ENCODE peak calls at places on chromosomes 7 and 10, in nine cellular contexts. One of them, this sample, is unnamed.

GRCh38 chr10:6729071-6729773 is 149.1 kb upstream of the PRKCQ start:
- DNase-seq in NCI-H2029 treated with DMSO at 0.1 percent for 48 hours: no peak
- DNase-seq in A549: peak; percentile 62
- DNase-seq in stimulated activated naive CD8-positive, alpha-beta T cell treated with anti-CD3 and anti-CD28 coated beads, Interleukin-15, amount 100 ng/mL, for 72 hours: no peak
- DNase-seq in activated naive CD8-positive, alpha-beta T cell treated with anti-CD3 and anti-CD28 coated beads, Interleukin-2, amount 50 U/mL, for 16 hours: no peak
- DNase-seq in kidney: no peak
- DNase-seq in pulmonary artery endothelial cell: no peak
- DNase-seq in NCI-H1436: no peak
- DNase-seq in skeletal muscle cell: no peak
- DNase-seq in this sample: peak; percentile 19

GRCh38 chr10:29078919-29079318 is 210.0 kb upstream of the LYZL1 start:
- DNase-seq in NCI-H2029 treated with DMSO at 0.1 percent for 48 hours: no peak
- DNase-seq in A549: no peak
- DNase-seq in stimulated activated naive CD8-positive, alpha-beta T cell treated with anti-CD3 and anti-CD28 coated beads, Interleukin-15, amount 100 ng/mL, for 72 hours: no peak
- DNase-seq in activated naive CD8-positive, alpha-beta T cell treated with anti-CD3 and anti-CD28 coated beads, Interleukin-2, amount 50 U/mL, for 16 hours: no peak
- DNase-seq in kidney: no peak
- DNase-seq in pulmonary artery endothelial cell: no peak
- DNase-seq in NCI-H1436: peak; percentile 22
- DNase-seq in skeletal muscle cell: no peak
- DNase-seq in this sample: no peak

GRCh38 chr10:33460461-33461294 is 126.2 kb upstream of the NRP1 start:
- DNase-seq in NCI-H2029 treated with DMSO at 0.1 percent for 48 hours: no peak
- DNase-seq in A549: no peak
- DNase-seq in stimulated activated naive CD8-positive, alpha-beta T cell treated with anti-CD3 and anti-CD28 coated beads, Interleukin-15, amount 100 ng/mL, for 72 hours: no peak
- DNase-seq in activated naive CD8-positive, alpha-beta T cell treated with anti-CD3 and anti-CD28 coated beads, Interleukin-2, amount 50 U/mL, for 16 hours: no peak
- DNase-seq in kidney: no peak
- DNase-seq in pulmonary artery endothelial cell: no peak
- DNase-seq in NCI-H1436: no peak
- DNase-seq in skeletal muscle cell: peak; percentile 50
- DNase-seq in this sample: peak; percentile 58

GRCh38 chr10:122112625-122113160 is 123.7 kb downstream of the TACC2 start:
- DNase-seq in NCI-H2029 treated with DMSO at 0.1 percent for 48 hours: no peak
- DNase-seq in A549: peak; percentile 96
- DNase-seq in stimulated activated naive CD8-positive, alpha-beta T cell treated with anti-CD3 and anti-CD28 coated beads, Interleukin-15, amount 100 ng/mL, for 72 hours: no peak
- DNase-seq in activated naive CD8-positive, alpha-beta T cell treated with anti-CD3 and anti-CD28 coated beads, Interleukin-2, amount 50 U/mL, for 16 hours: no peak
- DNase-seq in kidney: peak; percentile 94
- DNase-seq in pulmonary artery endothelial cell: peak; percentile 91
- DNase-seq in NCI-H1436: no peak
- DNase-seq in skeletal muscle cell: peak; percentile 87
- DNase-seq in this sample: peak; percentile 95

GRCh38 chr7:88309845-88310244 is 3.2 kb upstream of the STEAP4 start:
- DNase-seq in NCI-H2029 treated with DMSO at 0.1 percent for 48 hours: no peak
- DNase-seq in A549: no peak
- DNase-seq in stimulated activated naive CD8-positive, alpha-beta T cell treated with anti-CD3 and anti-CD28 coated beads, Interleukin-15, amount 100 ng/mL, for 72 hours: no peak
- DNase-seq in activated naive CD8-positive, alpha-beta T cell treated with anti-CD3 and anti-CD28 coated beads, Interleukin-2, amount 50 U/mL, for 16 hours: no peak
- DNase-seq in kidney: no peak
- DNase-seq in pulmonary artery endothelial cell: no peak
- DNase-seq in NCI-H1436: no peak
- DNase-seq in skeletal muscle cell: no peak
- DNase-seq in this sample: peak; percentile 31

GRCh38 chr10:47404446-47404845 is 20.4 kb upstream of the ZNF488 start:
- DNase-seq in NCI-H2029 treated with DMSO at 0.1 percent for 48 hours: no peak
- DNase-seq in A549: no peak
- DNase-seq in stimulated activated naive CD8-positive, alpha-beta T cell treated with anti-CD3 and anti-CD28 coated beads, Interleukin-15, amount 100 ng/mL, for 72 hours: no peak
- DNase-seq in activated naive CD8-positive, alpha-beta T cell treated with anti-CD3 and anti-CD28 coated beads, Interleukin-2, amount 50 U/mL, for 16 hours: no peak
- DNase-seq in kidney: peak; percentile 62
- DNase-seq in pulmonary artery endothelial cell: no peak
- DNase-seq in NCI-H1436: no peak
- DNase-seq in skeletal muscle cell: no peak
- DNase-seq in this sample: no peak

GRCh38 chr7:142835487-142835886 is 19.4 kb upstream of the EPHB6 start:
- DNase-seq in NCI-H2029 treated with DMSO at 0.1 percent for 48 hours: no peak
- DNase-seq in A549: no peak
- DNase-seq in stimulated activated naive CD8-positive, alpha-beta T cell treated with anti-CD3 and anti-CD28 coated beads, Interleukin-15, amount 100 ng/mL, for 72 hours: no peak
- DNase-seq in activated naive CD8-positive, alpha-beta T cell treated with anti-CD3 and anti-CD28 coated beads, Interleukin-2, amount 50 U/mL, for 16 hours: no peak
- DNase-seq in kidney: no peak
- DNase-seq in pulmonary artery endothelial cell: no peak
- DNase-seq in NCI-H1436: no peak
- DNase-seq in skeletal muscle cell: no peak
- DNase-seq in this sample: no peak

GRCh38 chr10:48496831-48497792 is 107.8 kb downstream of the ARHGAP22 start:
- DNase-seq in NCI-H2029 treated with DMSO at 0.1 percent for 48 hours: no peak
- DNase-seq in A549: no peak
- DNase-seq in stimulated activated naive CD8-positive, alpha-beta T cell treated with anti-CD3 and anti-CD28 coated beads, Interleukin-15, amount 100 ng/mL, for 72 hours: no peak
- DNase-seq in activated naive CD8-positive, alpha-beta T cell treated with anti-CD3 and anti-CD28 coated beads, Interleukin-2, amount 50 U/mL, for 16 hours: no peak
- DNase-seq in kidney: no peak
- DNase-seq in pulmonary artery endothelial cell: peak; percentile 29
- DNase-seq in NCI-H1436: no peak
- DNase-seq in skeletal muscle cell: peak; percentile 45
- DNase-seq in this sample: peak; percentile 77

GRCh38 chr7:93890041-93890463 is 501 bp downstream of the TFPI2 start:
- DNase-seq in NCI-H2029 treated with DMSO at 0.1 percent for 48 hours: no peak
- DNase-seq in A549: peak; percentile 79
- DNase-seq in stimulated activated naive CD8-positive, alpha-beta T cell treated with anti-CD3 and anti-CD28 coated beads, Interleukin-15, amount 100 ng/mL, for 72 hours: no peak
- DNase-seq in activated naive CD8-positive, alpha-beta T cell treated with anti-CD3 and anti-CD28 coated beads, Interleukin-2, amount 50 U/mL, for 16 hours: no peak
- DNase-seq in kidney: peak; percentile 75
- DNase-seq in pulmonary artery endothelial cell: no peak
- DNase-seq in NCI-H1436: no peak
- DNase-seq in skeletal muscle cell: peak; percentile 24
- DNase-seq in this sample: peak; percentile 57

GRCh38 chr10:110323503-110323902 is 18.8 kb upstream of the SMNDC1 start:
- DNase-seq in NCI-H2029 treated with DMSO at 0.1 percent for 48 hours: no peak
- DNase-seq in A549: peak; percentile 66
- DNase-seq in stimulated activated naive CD8-positive, alpha-beta T cell treated with anti-CD3 and anti-CD28 coated beads, Interleukin-15, amount 100 ng/mL, for 72 hours: no peak
- DNase-seq in activated naive CD8-positive, alpha-beta T cell treated with anti-CD3 and anti-CD28 coated beads, Interleukin-2, amount 50 U/mL, for 16 hours: no peak
- DNase-seq in kidney: no peak
- DNase-seq in pulmonary artery endothelial cell: no peak
- DNase-seq in NCI-H1436: no peak
- DNase-seq in skeletal muscle cell: peak; percentile 90
- DNase-seq in this sample: peak; percentile 96

GRCh38 chr7:140684066-140684950 is 11.6 kb downstream of the ADCK2 start:
- DNase-seq in NCI-H2029 treated with DMSO at 0.1 percent for 48 hours: no peak
- DNase-seq in A549: no peak
- DNase-seq in stimulated activated naive CD8-positive, alpha-beta T cell treated with anti-CD3 and anti-CD28 coated beads, Interleukin-15, amount 100 ng/mL, for 72 hours: no peak
- DNase-seq in activated naive CD8-positive, alpha-beta T cell treated with anti-CD3 and anti-CD28 coated beads, Interleukin-2, amount 50 U/mL, for 16 hours: no peak
- DNase-seq in kidney: peak; percentile 71
- DNase-seq in pulmonary artery endothelial cell: no peak
- DNase-seq in NCI-H1436: no peak
- DNase-seq in skeletal muscle cell: no peak
- DNase-seq in this sample: no peak

GRCh38 chr7:73832806-73833205 is 2.0 kb downstream of the CLDN4 start:
- DNase-seq in NCI-H2029 treated with DMSO at 0.1 percent for 48 hours: no peak
- DNase-seq in A549: no peak
- DNase-seq in stimulated activated naive CD8-positive, alpha-beta T cell treated with anti-CD3 and anti-CD28 coated beads, Interleukin-15, amount 100 ng/mL, for 72 hours: no peak
- DNase-seq in activated naive CD8-positive, alpha-beta T cell treated with anti-CD3 and anti-CD28 coated beads, Interleukin-2, amount 50 U/mL, for 16 hours: no peak
- DNase-seq in kidney: no peak
- DNase-seq in pulmonary artery endothelial cell: no peak
- DNase-seq in NCI-H1436: no peak
- DNase-seq in skeletal muscle cell: no peak
- DNase-seq in this sample: no peak

GRCh38 chr7:115679976-115680375 is 350.6 kb downstream of the TFEC start:
- DNase-seq in NCI-H2029 treated with DMSO at 0.1 percent for 48 hours: no peak
- DNase-seq in A549: peak; percentile 59
- DNase-seq in stimulated activated naive CD8-positive, alpha-beta T cell treated with anti-CD3 and anti-CD28 coated beads, Interleukin-15, amount 100 ng/mL, for 72 hours: no peak
- DNase-seq in activated naive CD8-positive, alpha-beta T cell treated with anti-CD3 and anti-CD28 coated beads, Interleukin-2, amount 50 U/mL, for 16 hours: no peak
- DNase-seq in kidney: no peak
- DNase-seq in pulmonary artery endothelial cell: no peak
- DNase-seq in NCI-H1436: no peak
- DNase-seq in skeletal muscle cell: no peak
- DNase-seq in this sample: peak; percentile 60

GRCh38 chr7:14604606-14605005 is 297.9 kb downstream of the DGKB start:
- DNase-seq in NCI-H2029 treated with DMSO at 0.1 percent for 48 hours: no peak
- DNase-seq in A549: no peak
- DNase-seq in stimulated activated naive CD8-positive, alpha-beta T cell treated with anti-CD3 and anti-CD28 coated beads, Interleukin-15, amount 100 ng/mL, for 72 hours: no peak
- DNase-seq in activated naive CD8-positive, alpha-beta T cell treated with anti-CD3 and anti-CD28 coated beads, Interleukin-2, amount 50 U/mL, for 16 hours: no peak
- DNase-seq in kidney: no peak
- DNase-seq in pulmonary artery endothelial cell: no peak
- DNase-seq in NCI-H1436: no peak
- DNase-seq in skeletal muscle cell: no peak
- DNase-seq in this sample: peak; percentile 14

GRCh38 chr7:99128076-99128950 is 15.6 kb downstream of the SMURF1 start:
- DNase-seq in NCI-H2029 treated with DMSO at 0.1 percent for 48 hours: peak; percentile 80
- DNase-seq in A549: no peak
- DNase-seq in stimulated activated naive CD8-positive, alpha-beta T cell treated with anti-CD3 and anti-CD28 coated beads, Interleukin-15, amount 100 ng/mL, for 72 hours: no peak
- DNase-seq in activated naive CD8-positive, alpha-beta T cell treated with anti-CD3 and anti-CD28 coated beads, Interleukin-2, amount 50 U/mL, for 16 hours: no peak
- DNase-seq in kidney: no peak
- DNase-seq in pulmonary artery endothelial cell: no peak
- DNase-seq in NCI-H1436: no peak
- DNase-seq in skeletal muscle cell: no peak
- DNase-seq in this sample: no peak

GRCh38 chr7:19333706-19334105 is 188.5 kb upstream of the FERD3L start:
- DNase-seq in NCI-H2029 treated with DMSO at 0.1 percent for 48 hours: no peak
- DNase-seq in A549: no peak
- DNase-seq in stimulated activated naive CD8-positive, alpha-beta T cell treated with anti-CD3 and anti-CD28 coated beads, Interleukin-15, amount 100 ng/mL, for 72 hours: no peak
- DNase-seq in activated naive CD8-positive, alpha-beta T cell treated with anti-CD3 and anti-CD28 coated beads, Interleukin-2, amount 50 U/mL, for 16 hours: no peak
- DNase-seq in kidney: no peak
- DNase-seq in pulmonary artery endothelial cell: no peak
- DNase-seq in NCI-H1436: no peak
- DNase-seq in skeletal muscle cell: no peak
- DNase-seq in this sample: no peak

GRCh38 chr10:59099536-59099935 is 76.9 kb upstream of the PHYHIPL start:
- DNase-seq in NCI-H2029 treated with DMSO at 0.1 percent for 48 hours: no peak
- DNase-seq in A549: no peak
- DNase-seq in stimulated activated naive CD8-positive, alpha-beta T cell treated with anti-CD3 and anti-CD28 coated beads, Interleukin-15, amount 100 ng/mL, for 72 hours: no peak
- DNase-seq in activated naive CD8-positive, alpha-beta T cell treated with anti-CD3 and anti-CD28 coated beads, Interleukin-2, amount 50 U/mL, for 16 hours: no peak
- DNase-seq in kidney: no peak
- DNase-seq in pulmonary artery endothelial cell: no peak
- DNase-seq in NCI-H1436: no peak
- DNase-seq in skeletal muscle cell: no peak
- DNase-seq in this sample: no peak

GRCh38 chr10:79331709-79332108 is 15.6 kb upstream of the PPIF start:
- DNase-seq in NCI-H2029 treated with DMSO at 0.1 percent for 48 hours: no peak
- DNase-seq in A549: peak; percentile 73
- DNase-seq in stimulated activated naive CD8-positive, alpha-beta T cell treated with anti-CD3 and anti-CD28 coated beads, Interleukin-15, amount 100 ng/mL, for 72 hours: peak; percentile 71
- DNase-seq in activated naive CD8-positive, alpha-beta T cell treated with anti-CD3 and anti-CD28 coated beads, Interleukin-2, amount 50 U/mL, for 16 hours: peak; percentile 63
- DNase-seq in kidney: no peak
- DNase-seq in pulmonary artery endothelial cell: no peak
- DNase-seq in NCI-H1436: no peak
- DNase-seq in skeletal muscle cell: peak; percentile 72
- DNase-seq in this sample: peak; percentile 42

GRCh38 chr10:16689227-16689626 is 128.0 kb downstream of the RSU1 start:
- DNase-seq in NCI-H2029 treated with DMSO at 0.1 percent for 48 hours: no peak
- DNase-seq in A549: no peak
- DNase-seq in stimulated activated naive CD8-positive, alpha-beta T cell treated with anti-CD3 and anti-CD28 coated beads, Interleukin-15, amount 100 ng/mL, for 72 hours: no peak
- DNase-seq in activated naive CD8-positive, alpha-beta T cell treated with anti-CD3 and anti-CD28 coated beads, Interleukin-2, amount 50 U/mL, for 16 hours: no peak
- DNase-seq in kidney: no peak
- DNase-seq in pulmonary artery endothelial cell: no peak
- DNase-seq in NCI-H1436: no peak
- DNase-seq in skeletal muscle cell: no peak
- DNase-seq in this sample: peak; percentile 6

GRCh38 chr10:89887406-89887805 is 186.0 kb downstream of the KIF20B start:
- DNase-seq in NCI-H2029 treated with DMSO at 0.1 percent for 48 hours: no peak
- DNase-seq in A549: no peak
- DNase-seq in stimulated activated naive CD8-positive, alpha-beta T cell treated with anti-CD3 and anti-CD28 coated beads, Interleukin-15, amount 100 ng/mL, for 72 hours: no peak
- DNase-seq in activated naive CD8-positive, alpha-beta T cell treated with anti-CD3 and anti-CD28 coated beads, Interleukin-2, amount 50 U/mL, for 16 hours: no peak
- DNase-seq in kidney: no peak
- DNase-seq in pulmonary artery endothelial cell: no peak
- DNase-seq in NCI-H1436: no peak
- DNase-seq in skeletal muscle cell: no peak
- DNase-seq in this sample: no peak

GRCh38 chr10:45374451-45375052 is 536 bp downstream of the ALOX5 start:
- DNase-seq in NCI-H2029 treated with DMSO at 0.1 percent for 48 hours: no peak
- DNase-seq in A549: no peak
- DNase-seq in stimulated activated naive CD8-positive, alpha-beta T cell treated with anti-CD3 and anti-CD28 coated beads, Interleukin-15, amount 100 ng/mL, for 72 hours: no peak
- DNase-seq in activated naive CD8-positive, alpha-beta T cell treated with anti-CD3 and anti-CD28 coated beads, Interleukin-2, amount 50 U/mL, for 16 hours: no peak
- DNase-seq in kidney: peak; percentile 78
- DNase-seq in pulmonary artery endothelial cell: no peak
- DNase-seq in NCI-H1436: no peak
- DNase-seq in skeletal muscle cell: no peak
- DNase-seq in this sample: no peak

GRCh38 chr7:118152149-118152548 is 31.8 kb upstream of the LSM8 start:
- DNase-seq in NCI-H2029 treated with DMSO at 0.1 percent for 48 hours: no peak
- DNase-seq in A549: no peak
- DNase-seq in stimulated activated naive CD8-positive, alpha-beta T cell treated with anti-CD3 and anti-CD28 coated beads, Interleukin-15, amount 100 ng/mL, for 72 hours: no peak
- DNase-seq in activated naive CD8-positive, alpha-beta T cell treated with anti-CD3 and anti-CD28 coated beads, Interleukin-2, amount 50 U/mL, for 16 hours: no peak
- DNase-seq in kidney: no peak
- DNase-seq in pulmonary artery endothelial cell: no peak
- DNase-seq in NCI-H1436: no peak
- DNase-seq in skeletal muscle cell: no peak
- DNase-seq in this sample: peak; percentile 3

GRCh38 chr7:102305414-102306268 is 19.0 kb downstream of the SH2B2 start:
- DNase-seq in NCI-H2029 treated with DMSO at 0.1 percent for 48 hours: no peak
- DNase-seq in A549: no peak
- DNase-seq in stimulated activated naive CD8-positive, alpha-beta T cell treated with anti-CD3 and anti-CD28 coated beads, Interleukin-15, amount 100 ng/mL, for 72 hours: no peak
- DNase-seq in activated naive CD8-positive, alpha-beta T cell treated with anti-CD3 and anti-CD28 coated beads, Interleukin-2, amount 50 U/mL, for 16 hours: no peak
- DNase-seq in kidney: no peak
- DNase-seq in pulmonary artery endothelial cell: no peak
- DNase-seq in NCI-H1436: no peak
- DNase-seq in skeletal muscle cell: no peak
- DNase-seq in this sample: no peak

GRCh38 chr7:55092186-55092976 is 73.6 kb downstream of the EGFR start:
- DNase-seq in NCI-H2029 treated with DMSO at 0.1 percent for 48 hours: peak; percentile 78
- DNase-seq in A549: no peak
- DNase-seq in stimulated activated naive CD8-positive, alpha-beta T cell treated with anti-CD3 and anti-CD28 coated beads, Interleukin-15, amount 100 ng/mL, for 72 hours: no peak
- DNase-seq in activated naive CD8-positive, alpha-beta T cell treated with anti-CD3 and anti-CD28 coated beads, Interleukin-2, amount 50 U/mL, for 16 hours: no peak
- DNase-seq in kidney: no peak
- DNase-seq in pulmonary artery endothelial cell: no peak
- DNase-seq in NCI-H1436: no peak
- DNase-seq in skeletal muscle cell: no peak
- DNase-seq in this sample: no peak

GRCh38 chr7:134885967-134886352 is 100.3 kb upstream of the AGBL3 start:
- DNase-seq in NCI-H2029 treated with DMSO at 0.1 percent for 48 hours: no peak
- DNase-seq in A549: peak; percentile 44
- DNase-seq in stimulated activated naive CD8-positive, alpha-beta T cell treated with anti-CD3 and anti-CD28 coated beads, Interleukin-15, amount 100 ng/mL, for 72 hours: no peak
- DNase-seq in activated naive CD8-positive, alpha-beta T cell treated with anti-CD3 and anti-CD28 coated beads, Interleukin-2, amount 50 U/mL, for 16 hours: no peak
- DNase-seq in kidney: no peak
- DNase-seq in pulmonary artery endothelial cell: no peak
- DNase-seq in NCI-H1436: no peak
- DNase-seq in skeletal muscle cell: peak; percentile 81
- DNase-seq in this sample: peak; percentile 82

This sample was measured in LHCN-M2.